ENCODE peak calls at places on chromosomes 1 and 21, in seven cellular contexts. W is stimulated activated CD4-positive, alpha-beta T cell treated with anti-CD3 and anti-CD28 coated beads, Interleukin-15, amount 100 ng/mL, for 1 hour; T is activated naive CD8-positive, alpha-beta T cell treated with anti-CD3 and anti-CD28 coated beads, Interleukin-2, amount 50 U/mL, for 24 hours; K is astrocyte of the spinal cord; O is HEK293T; L is NCI-H1930; D is hippocampal formation. R is an unnamed sample.

GRCh38 chr1:218459878-218460277 is 114.7 kb downstream of the TGFB2 start:
- DNase-seq in W (no peak), T (no peak), K (peak), O (peak), L (no peak), D (no peak), R (peak)

GRCh38 chr1:110324667-110325066 is 14.5 kb upstream of the RBM15 start:
- DNase-seq in W (no peak), T (no peak), K (no peak), O (no peak), L (no peak), D (no peak), R (no peak)

GRCh38 chr1:218582646-218583045 is 237.5 kb downstream of the TGFB2 start:
- DNase-seq in W (no peak), T (no peak), K (no peak), O (no peak), L (no peak), D (no peak), R (no peak)

GRCh38 chr21:33751120-33751519 is 108.8 kb downstream of the ITSN1 start:
- DNase-seq in W (no peak), T (no peak), K (no peak), O (no peak), L (no peak), D (no peak), R (peak)

GRCh38 chr1:77513839-77514763 is 168.4 kb downstream of the ZZZ3 start:
- DNase-seq in W (no peak), T (no peak), K (peak), O (no peak), L (no peak), D (peak), R (peak)

GRCh38 chr1:62241357-62242131 is 46.9 kb downstream of the L1TD1 start:
- DNase-seq in W (no peak), T (no peak), K (no peak), O (no peak), L (no peak), D (no peak), R (no peak)

GRCh38 chr1:30724655-30725421 is 1.5 kb upstream of the MATN1 start:
- DNase-seq in W (no peak), T (no peak), K (no peak), O (no peak), L (no peak), D (no peak), R (no peak)

GRCh38 chr1:24903955-24904730 is 25.9 kb downstream of the RUNX3 start:
- DNase-seq in W (no peak), T (no peak), K (no peak), O (no peak), L (no peak), D (no peak), R (peak)

GRCh38 chr1:18908911-18909771 is 6.8 kb upstream of the ALDH4A1 start:
- DNase-seq in W (no peak), T (peak), K (no peak), O (no peak), L (no peak), D (no peak), R (no peak)

GRCh38 chr1:119419109-119419508 is 4.2 kb downstream of the HSD3B2 start:
- DNase-seq in W (no peak), T (no peak), K (no peak), O (no peak), L (no peak), D (no peak), R (no peak)

GRCh38 chr1:234007684-234008083 is 103.2 kb downstream of the SLC35F3 start:
- DNase-seq in W (no peak), T (no peak), K (no peak), O (no peak), L (no peak), D (no peak), R (no peak)

GRCh38 chr21:33541105-33541711 is 709 bp downstream of the GART start:
- DNase-seq in W (no peak), T (peak), K (peak), O (peak), L (no peak), D (no peak), R (no peak)

GRCh38 chr1:205044745-205045144 is 1.7 kb downstream of the CNTN2 start:
- DNase-seq in W (no peak), T (no peak), K (no peak), O (no peak), L (no peak), D (no peak), R (no peak)

GRCh38 chr21:28657576-28657975 is 335.1 kb downstream of the LTN1 start:
- DNase-seq in W (no peak), T (no peak), K (no peak), O (no peak), L (no peak), D (no peak), R (no peak)

GRCh38 chr1:17630048-17630830 is 90.7 kb downstream of the ARHGEF10L start:
- DNase-seq in W (no peak), T (no peak), K (no peak), O (no peak), L (no peak), D (no peak), R (peak)

GRCh38 chr1:225963735-225964530 is 22.9 kb upstream of the LEFTY2 start:
- DNase-seq in W (no peak), T (no peak), K (no peak), O (no peak), L (no peak), D (no peak), R (no peak)

GRCh38 chr1:109640285-109640865 is 15.5 kb upstream of the GSTM4 start:
- DNase-seq in W (peak), T (peak), K (peak), O (peak), L (peak), D (no peak), R (peak)

GRCh38 chr1:39127513-39127912 is 77.0 kb upstream of the MACF1 start:
- DNase-seq in W (no peak), T (no peak), K (peak), O (no peak), L (no peak), D (no peak), R (no peak)

GRCh38 chr1:8676813-8677212 is 140.6 kb downstream of the RERE start:
- DNase-seq in W (no peak), T (no peak), K (no peak), O (no peak), L (no peak), D (no peak), R (no peak)

GRCh38 chr1:111789077-111789476 is 33.4 kb downstream of the DDX20 start:
- DNase-seq in W (no peak), T (no peak), K (no peak), O (no peak), L (no peak), D (no peak), R (peak)